ENCODE peak calls at places on chromosomes 6 and 20, in six cellular contexts. R is heart left ventricle, N is NB4, U is GM23338, X is PC-3, V is retinal pigment epithelial cell. Q is an unnamed sample.
A peak's percentile ranks its signal among the peaks of the same experiment; 100 is the strongest.

GRCh38 chr20:34604980-34605788 is 46.7 kb downstream of the MAP1LC3A start:
- DNase-seq in X (no peak), N (no peak), V (no peak), R (peak; percentile 36), U (no peak), Q (peak; percentile 87)

GRCh38 chr6:31842056-31842455 is 14.5 kb downstream of the HSPA1B start:
- DNase-seq in U (no peak), V (no peak), N (peak; percentile 41), X (no peak), R (no peak), Q (no peak)

GRCh38 chr6:45504947-45505346 is 127.2 kb upstream of the SUPT3H start:
- DNase-seq in X (peak; percentile 63), N (no peak), U (peak; percentile 83), V (no peak), R (peak; percentile 29), Q (peak; percentile 90)

GRCh38 chr6:112906737-112907136 is 559.6 kb downstream of the RFPL4B start:
- DNase-seq in U (no peak), N (no peak), X (no peak), R (peak; percentile 27), V (no peak), Q (peak; percentile 94)

GRCh38 chr6:113347420-113347819 is 509.7 kb upstream of the MARCKS start:
- DNase-seq in X (peak; percentile 29), U (no peak), R (no peak), V (no peak), N (no peak), Q (peak; percentile 32)

GRCh38 chr6:85129881-85130280 is 320.0 kb upstream of the NT5E start:
- DNase-seq in N (no peak), V (no peak), U (no peak), R (no peak), X (peak; percentile 40), Q (peak; percentile 35)

GRCh38 chr6:374956-375355 is 16.6 kb upstream of the IRF4 start:
- DNase-seq in N (no peak), U (no peak), X (no peak), V (no peak), R (no peak), Q (no peak)

GRCh38 chr6:90319044-90319443 is 22.4 kb upstream of the BACH2 start:
- DNase-seq in X (no peak), R (no peak), U (no peak), N (no peak), V (no peak), Q (peak; percentile 45)

GRCh38 chr6:152952045-152952444 is 30.8 kb downstream of the FBXO5 start:
- DNase-seq in N (no peak), V (no peak), X (peak; percentile 60), R (no peak), U (peak; percentile 33), Q (peak; percentile 72)

GRCh38 chr6:121297699-121298098 is 36.6 kb downstream of the TBC1D32 start:
- DNase-seq in N (peak; percentile 82), R (no peak), X (no peak), U (no peak), V (no peak), Q (peak; percentile 81)

GRCh38 chr20:48594533-48594932 is 233.3 kb downstream of the PREX1 start:
- DNase-seq in R (no peak), X (no peak), U (no peak), N (no peak), V (no peak), Q (no peak)

GRCh38 chr6:154070041-154070440 is 31.0 kb downstream of the OPRM1 start:
- DNase-seq in U (no peak), N (no peak), R (no peak), V (no peak), X (no peak), Q (no peak)

GRCh38 chr20:49045440-49046086 is 549 bp upstream of the CSE1L start:
- DNase-seq in X (no peak), U (peak; percentile 49), V (no peak), R (peak; percentile 56), N (peak; percentile 21), Q (no peak)

GRCh38 chr20:6053776-6054688 is at the start of gene LRRN4:
- DNase-seq in R (no peak), N (no peak), X (peak; percentile 96), V (no peak), U (peak; percentile 83), Q (no peak)

GRCh38 chr6:103236923-103237322 is 1622.8 kb downstream of the HACE1 start:
- DNase-seq in X (peak; percentile 22), U (no peak), V (peak; percentile 7), R (no peak), N (no peak), Q (peak; percentile 26)

GRCh38 chr6:109690373-109690739 is 646 bp downstream of the AK9 start:
- DNase-seq in V (no peak), N (peak; percentile 54), R (peak; percentile 52), U (peak; percentile 96), X (peak; percentile 18), Q (no peak)

GRCh38 chr20:59149678-59150504 is 13.7 kb upstream of the ZNF831 start:
- DNase-seq in X (no peak), N (peak; percentile 26), R (no peak), U (no peak), V (no peak), Q (no peak)

GRCh38 chr20:19886666-19887288 is 128.7 kb downstream of the RIN2 start:
- DNase-seq in U (peak; percentile 37), R (no peak), V (no peak), N (no peak), X (peak; percentile 26), Q (peak; percentile 60)

GRCh38 chr6:157187182-157188093 is 135.9 kb downstream of the TMEM242 start:
- DNase-seq in U (no peak), N (no peak), X (peak; percentile 7), V (no peak), R (no peak), Q (no peak)

GRCh38 chr20:58580493-58580835 is 65.3 kb upstream of the APCDD1L start:
- DNase-seq in X (no peak), N (no peak), U (no peak), V (no peak), R (no peak), Q (no peak)

GRCh38 chr6:157514659-157515496 is 133.9 kb downstream of the ZDHHC14 start:
- DNase-seq in U (no peak), R (no peak), V (peak; percentile 30), N (peak; percentile 91), X (peak; percentile 60), Q (peak; percentile 58)

GRCh38 chr6:47934023-47934422 is 152.2 kb downstream of the OPN5 start:
- DNase-seq in R (peak; percentile 28), X (no peak), N (peak; percentile 16), V (no peak), U (peak; percentile 27), Q (no peak)

GRCh38 chr6:83436674-83437073 is 5.8 kb upstream of the ME1 start:
- DNase-seq in X (no peak), V (no peak), U (no peak), N (no peak), R (no peak), Q (no peak)

GRCh38 chr6:149488815-149489214 is 4.0 kb upstream of the ZC3H12D start:
- DNase-seq in R (no peak), N (peak; percentile 44), V (no peak), X (peak; percentile 65), U (no peak), Q (peak; percentile 62)

GRCh38 chr20:25452333-25452732 is 44.9 kb downstream of the GINS1 start:
- DNase-seq in U (no peak), N (no peak), V (no peak), X (no peak), R (no peak), Q (no peak)

DNA sequence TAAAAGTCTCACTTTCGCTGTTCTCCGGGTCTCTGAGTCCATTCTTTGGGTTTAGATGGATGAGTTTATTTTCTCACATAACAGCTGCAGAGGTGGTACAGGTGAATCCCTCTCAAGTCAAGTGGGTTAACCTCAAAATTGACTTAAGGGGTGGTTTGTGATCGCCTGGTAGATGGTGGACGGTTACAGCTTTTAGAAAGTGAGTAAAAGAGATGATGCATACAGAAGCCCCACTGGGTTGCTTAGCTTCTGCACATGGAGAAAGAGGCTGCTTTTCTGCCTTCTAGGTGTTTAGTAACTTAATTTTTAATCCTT is 146.7 kb downstream of the TRIM27 start:
- DNase-seq in V (no peak), R (no peak), U (no peak), X (no peak), N (no peak), Q (no peak)
- H3K4me3 ChIP-seq in V (no peak overlapping the region), R (no peak overlapping the region), U (peak overlapping the region; percentile 44), X (no peak overlapping the region), N (no peak overlapping the region), Q (no peak overlapping the region)

DNA sequence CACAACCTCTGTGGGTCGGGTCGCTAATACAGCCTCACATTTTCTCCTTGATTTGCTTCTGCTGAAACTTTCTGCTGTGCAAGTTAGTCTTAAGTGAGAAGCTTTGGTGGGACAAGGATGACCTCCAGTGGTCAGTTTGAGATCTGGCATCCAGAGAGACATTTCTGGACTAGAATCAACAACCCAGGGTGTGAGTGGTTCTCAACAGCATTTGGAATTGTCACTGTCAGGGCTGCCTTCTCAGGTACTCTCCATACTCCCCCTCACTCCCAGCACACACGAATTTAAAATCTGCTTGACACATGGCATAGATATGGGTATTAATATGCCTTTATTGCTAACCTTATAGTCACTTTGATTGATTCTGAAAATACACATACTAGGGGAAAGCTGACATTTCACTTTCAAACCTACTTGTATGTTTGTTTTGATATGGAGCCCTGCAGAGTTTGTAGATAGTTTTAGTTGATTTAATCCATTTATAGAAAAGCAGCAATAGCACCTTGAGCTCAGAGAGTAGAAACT is 13.2 kb downstream of the OTOR start:
- DNase-seq in R (peak; percentile 27), V (peak; percentile 39), N (peak; percentile 77), X (peak; percentile 86), U (peak; percentile 85), Q (peak; percentile 89)
- TF ChIP-seq CTCF in R (peak; percentile 76), V (peak; percentile 79), N (peak; percentile 75), X (peak; percentile 94), U (peak; percentile 93), Q (peak; percentile 89)

DNA sequence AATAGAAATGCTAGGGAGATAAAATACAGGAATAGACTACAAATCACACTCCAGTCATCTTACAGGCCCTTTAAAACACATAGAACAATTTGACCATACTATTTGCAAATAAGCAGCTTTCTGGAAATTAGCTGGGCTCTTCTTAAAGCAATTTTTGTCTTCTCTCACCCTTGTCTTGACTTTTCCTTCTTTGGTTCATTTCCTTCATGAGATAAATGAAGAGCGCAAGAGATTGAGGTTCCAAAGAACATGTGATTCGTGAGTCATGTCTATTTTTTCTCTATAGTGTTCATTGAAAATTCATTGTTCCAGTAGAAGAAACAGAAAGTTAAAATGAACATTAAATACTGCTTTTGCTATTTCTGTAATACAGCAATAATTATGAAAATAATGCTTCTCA is 33.9 kb downstream of the PRDM1 start:
- DNase-seq in U (no peak), V (no peak), R (no peak), X (no peak), N (no peak), Q (no peak)
- H3K4me3 ChIP-seq in U (no peak overlapping the region), V (no peak overlapping the region), R (no peak overlapping the region), X (no peak overlapping the region), N (no peak overlapping the region), Q (no peak overlapping the region)

GRCh38 chr6:17816921-17817611 is 110.3 kb upstream of the NUP153 start:
- DNase-seq in N (peak; percentile 10), R (no peak), U (no peak), X (peak; percentile 41), V (no peak), Q (peak; percentile 50)

GRCh38 chr6:17817763-17818162 is 111.0 kb upstream of the NUP153 start:
- DNase-seq in X (no peak), R (no peak), V (no peak), N (no peak), U (no peak), Q (no peak)

DNA sequence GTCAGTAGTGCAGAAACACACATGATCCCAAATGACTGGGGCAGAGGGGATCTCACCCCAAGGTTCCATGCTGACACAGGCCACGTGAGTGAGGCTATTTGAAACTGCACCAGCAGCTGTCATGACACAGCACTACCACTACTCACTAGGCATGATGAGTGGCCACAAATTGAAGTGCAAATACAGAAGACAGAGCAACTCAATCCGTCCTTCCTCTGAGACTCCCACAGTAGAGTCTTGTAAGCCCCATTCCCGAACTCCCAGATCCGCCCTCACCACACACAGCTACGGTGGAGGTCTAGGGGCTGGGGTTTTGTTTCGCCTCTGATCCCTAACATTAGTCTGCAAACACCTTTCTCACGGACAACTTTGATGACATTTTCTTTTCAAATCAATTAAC is 113.3 kb upstream of the NUP153 start:
- DNase-seq in R (no peak), U (peak; percentile 39), N (peak; percentile 15), V (no peak), X (peak; percentile 14), Q (peak; percentile 23)
- TF ChIP-seq CTCF in R (no peak), U (no peak), N (no peak), V (no peak), X (no peak), Q (no peak)

Q was measured in choroid plexus epithelial cell.